ENCODE peak calls at places on chromosome 14, in six cellular contexts. F, R, N, Z, W and Y are unnamed samples.

GRCh38 chr14:99534863-99535262 is 53.7 kb downstream of the CCNK start:
- DNase-seq in W (no peak), F (no peak), R (no peak), N (peak), Z (peak), Y (no peak)

GRCh38 chr14:35333797-35334743 is 41.9 kb downstream of the PSMA6 start:
- DNase-seq in Z (no peak), W (no peak), R (no peak), N (no peak), F (no peak), Y (peak)

GRCh38 chr14:102498005-102498677 is 11.4 kb downstream of the ANKRD9 start:
- DNase-seq in F (no peak), W (no peak), Z (no peak), N (no peak), R (no peak), Y (no peak)

GRCh38 chr14:100865682-100866591 is 37.6 kb downstream of the RTL1 start:
- DNase-seq in Z (peak), F (no peak), W (no peak), R (no peak), N (peak), Y (no peak)

GRCh38 chr14:38189930-38190726 is 17.6 kb upstream of the SSTR1 start:
- DNase-seq in F (no peak), R (no peak), W (no peak), N (no peak), Z (no peak), Y (no peak)

GRCh38 chr14:63650336-63650952 is 8.8 kb upstream of the WDR89 start:
- DNase-seq in W (no peak), R (no peak), F (peak), N (no peak), Z (no peak), Y (peak)

GRCh38 chr14:21040370-21040925 is 1.7 kb upstream of the RNASE7 start:
- DNase-seq in R (no peak), Z (no peak), W (no peak), N (no peak), F (no peak), Y (no peak)

GRCh38 chr14:95146079-95146771 is 11.1 kb downstream of the DICER1 start:
- DNase-seq in F (no peak), W (no peak), Z (no peak), R (peak), N (no peak), Y (no peak)

GRCh38 chr14:95156765-95157194 is 549 bp downstream of the DICER1 start:
- DNase-seq in R (no peak), W (no peak), N (peak), Z (peak), F (peak), Y (no peak)

GRCh38 chr14:34187645-34188044 is 236.8 kb upstream of the EGLN3 start:
- DNase-seq in F (no peak), W (no peak), R (no peak), N (no peak), Z (no peak), Y (no peak)

GRCh38 chr14:96178674-96179321 is 25.8 kb upstream of the BDKRB2 start:
- DNase-seq in Z (no peak), W (no peak), N (no peak), R (no peak), F (no peak), Y (no peak)

GRCh38 chr14:64510825-64511679 is 6.5 kb downstream of the ZBTB1 start:
- DNase-seq in F (peak), W (peak), R (peak), N (peak), Z (peak), Y (peak)

GRCh38 chr14:91145396-91146160 is 31.7 kb downstream of the DGLUCY start:
- DNase-seq in Z (no peak), F (no peak), W (no peak), N (no peak), R (no peak), Y (no peak)

GRCh38 chr14:46054526-46054925 is 597.1 kb downstream of the RPL10L start:
- DNase-seq in N (no peak), R (no peak), W (no peak), Z (no peak), F (no peak), Y (no peak)

GRCh38 chr14:76985540-76986260 is 42.8 kb downstream of the IRF2BPL start:
- DNase-seq in F (no peak), N (no peak), Z (peak), R (no peak), W (no peak), Y (no peak)

GRCh38 chr14:103563089-103563620 is 395 bp downstream of the COA8 start:
- DNase-seq in W (peak), F (no peak), R (no peak), N (no peak), Z (no peak), Y (no peak)

GRCh38 chr14:69612759-69613145 is 1.4 kb downstream of the SUSD6 start:
- DNase-seq in W (no peak), R (no peak), Z (peak), F (no peak), N (no peak), Y (no peak)

GRCh38 chr14:104393199-104393897 is 186.2 kb upstream of the C14orf180 start:
- DNase-seq in Z (no peak), N (no peak), F (no peak), R (no peak), W (no peak), Y (no peak)

GRCh38 chr14:81031488-81031887 is 76.1 kb downstream of the TSHR start:
- DNase-seq in Z (no peak), W (no peak), R (no peak), N (no peak), F (no peak), Y (no peak)

GRCh38 chr14:91400696-91401095 is 16.9 kb downstream of the CCDC88C start:
- DNase-seq in R (no peak), N (no peak), W (no peak), F (no peak), Z (no peak), Y (no peak)